ENCODE peak calls at places on chromosomes 3 and 15, in ten cellular contexts. One of them, this sample, is unnamed.

GRCh38 chr3:194325424-194326165 is 25.5 kb downstream of the CPN2 start:
- DNase-seq in body of pancreas: no peak
- DNase-seq in esophagus muscularis mucosa: no peak
- DNase-seq in prostate gland: no peak
- DNase-seq in stomach: no peak
- DNase-seq in adrenal gland: no peak
- DNase-seq in esophagus squamous epithelium: no peak
- DNase-seq in transverse colon: no peak
- DNase-seq in GM12878: no peak
- DNase-seq in vagina: no peak
- DNase-seq in this sample: no peak

GRCh38 chr3:44993471-44994205 is 17.6 kb downstream of the EXOSC7 start:
- DNase-seq in vagina: no peak
- DNase-seq in esophagus squamous epithelium: no peak
- DNase-seq in adrenal gland: peak; percentile 76
- DNase-seq in esophagus muscularis mucosa: no peak
- DNase-seq in body of pancreas: no peak
- DNase-seq in transverse colon: no peak
- DNase-seq in GM12878: no peak
- DNase-seq in stomach: no peak
- DNase-seq in prostate gland: no peak
- DNase-seq in this sample: no peak

GRCh38 chr3:42655331-42655888 is 1.9 kb downstream of the ZBTB47 start:
- DNase-seq in stomach: peak; percentile 42
- DNase-seq in body of pancreas: peak; percentile 47
- DNase-seq in prostate gland: no peak
- DNase-seq in esophagus squamous epithelium: no peak
- DNase-seq in transverse colon: no peak
- DNase-seq in vagina: peak; percentile 92
- DNase-seq in esophagus muscularis mucosa: no peak
- DNase-seq in GM12878: no peak
- DNase-seq in adrenal gland: no peak
- DNase-seq in this sample: peak; percentile 54

GRCh38 chr15:40286794-40287193 is 3.9 kb upstream of the ANKRD63 start:
- DNase-seq in stomach: no peak
- DNase-seq in adrenal gland: no peak
- DNase-seq in prostate gland: no peak
- DNase-seq in esophagus squamous epithelium: no peak
- DNase-seq in transverse colon: no peak
- DNase-seq in body of pancreas: no peak
- DNase-seq in GM12878: no peak
- DNase-seq in esophagus muscularis mucosa: no peak
- DNase-seq in vagina: no peak
- DNase-seq in this sample: no peak

GRCh38 chr3:124033360-124034015 is 41.6 kb upstream of the ROPN1 start:
- DNase-seq in prostate gland: no peak
- DNase-seq in adrenal gland: peak; percentile 14
- DNase-seq in GM12878: no peak
- DNase-seq in body of pancreas: peak; percentile 18
- DNase-seq in vagina: no peak
- DNase-seq in esophagus squamous epithelium: no peak
- DNase-seq in stomach: no peak
- DNase-seq in esophagus muscularis mucosa: peak; percentile 17
- DNase-seq in transverse colon: peak; percentile 10
- DNase-seq in this sample: peak; percentile 52

GRCh38 chr15:28005004-28005527 is 94.0 kb downstream of the OCA2 start:
- DNase-seq in adrenal gland: no peak
- DNase-seq in GM12878: no peak
- DNase-seq in esophagus squamous epithelium: no peak
- DNase-seq in prostate gland: no peak
- DNase-seq in stomach: no peak
- DNase-seq in transverse colon: no peak
- DNase-seq in body of pancreas: no peak
- DNase-seq in vagina: no peak
- DNase-seq in esophagus muscularis mucosa: no peak
- DNase-seq in this sample: no peak

GRCh38 chr15:53457479-53457878 is 302.0 kb downstream of the WDR72 start:
- DNase-seq in GM12878: no peak
- DNase-seq in prostate gland: no peak
- DNase-seq in adrenal gland: no peak
- DNase-seq in stomach: no peak
- DNase-seq in body of pancreas: no peak
- DNase-seq in vagina: no peak
- DNase-seq in esophagus squamous epithelium: no peak
- DNase-seq in transverse colon: no peak
- DNase-seq in esophagus muscularis mucosa: no peak
- DNase-seq in this sample: no peak

GRCh38 chr3:143511174-143511879 is 336.9 kb downstream of the SLC9A9 start:
- DNase-seq in GM12878: no peak
- DNase-seq in body of pancreas: no peak
- DNase-seq in prostate gland: no peak
- DNase-seq in adrenal gland: no peak
- DNase-seq in esophagus squamous epithelium: no peak
- DNase-seq in transverse colon: no peak
- DNase-seq in vagina: no peak
- DNase-seq in stomach: no peak
- DNase-seq in esophagus muscularis mucosa: no peak
- DNase-seq in this sample: no peak

GRCh38 chr3:174986685-174987084 is 127.6 kb downstream of the NAALADL2 start:
- DNase-seq in adrenal gland: no peak
- DNase-seq in vagina: no peak
- DNase-seq in transverse colon: no peak
- DNase-seq in body of pancreas: no peak
- DNase-seq in prostate gland: no peak
- DNase-seq in esophagus squamous epithelium: no peak
- DNase-seq in stomach: no peak
- DNase-seq in esophagus muscularis mucosa: no peak
- DNase-seq in GM12878: no peak
- DNase-seq in this sample: no peak

GRCh38 chr3:15324335-15324734 is 8.1 kb downstream of the SH3BP5 start:
- DNase-seq in esophagus muscularis mucosa: no peak
- DNase-seq in adrenal gland: peak; percentile 70
- DNase-seq in vagina: no peak
- DNase-seq in esophagus squamous epithelium: no peak
- DNase-seq in transverse colon: no peak
- DNase-seq in prostate gland: no peak
- DNase-seq in GM12878: no peak
- DNase-seq in stomach: peak; percentile 67
- DNase-seq in body of pancreas: peak; percentile 74
- DNase-seq in this sample: no peak

DNA sequence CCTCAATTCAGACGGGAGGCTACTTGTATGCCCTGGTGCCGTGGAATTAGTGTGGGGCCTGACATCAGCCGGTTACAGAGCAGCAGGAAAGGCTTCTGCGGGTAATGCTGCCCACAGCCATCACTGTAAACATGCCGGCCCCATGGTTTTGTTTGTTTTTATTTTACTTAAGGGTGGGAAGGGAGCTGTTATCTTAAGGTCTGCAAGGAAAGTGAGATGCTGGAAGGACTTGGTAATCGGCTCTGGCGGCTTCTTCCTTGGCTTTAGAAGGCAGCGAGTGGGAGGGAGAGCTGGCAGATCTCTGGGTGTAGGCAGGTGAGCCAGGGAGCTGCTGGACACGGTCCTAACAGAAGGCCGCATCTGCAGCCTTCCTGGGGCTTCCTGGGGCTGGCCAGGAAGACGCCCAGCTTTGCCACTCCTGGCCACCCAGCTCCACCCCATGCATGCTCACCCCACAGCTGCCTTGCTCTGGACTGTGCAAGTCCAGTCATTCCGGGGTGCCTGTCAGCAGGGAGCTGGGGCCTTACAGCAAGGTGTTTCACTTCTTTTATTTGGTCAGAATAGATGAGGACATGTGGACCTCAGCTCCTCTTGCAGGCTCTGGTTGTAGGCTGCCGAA is 54.1 kb upstream of the FURIN start:
- DNase-seq in stomach: peak; percentile 35
- DNase-seq in body of pancreas: no peak
- DNase-seq in vagina: no peak
- DNase-seq in prostate gland: no peak
- DNase-seq in esophagus squamous epithelium: no peak
- DNase-seq in GM12878: no peak
- DNase-seq in esophagus muscularis mucosa: no peak
- DNase-seq in adrenal gland: no peak
- DNase-seq in transverse colon: no peak
- DNase-seq in this sample: no peak
- H3K4me1 ChIP-seq in stomach: peaks cover 10% of the 10 kb centered on the region
- H3K4me1 ChIP-seq in body of pancreas: peaks cover 17% of the 10 kb centered on the region
- H3K4me1 ChIP-seq in vagina: no peaks in the 10 kb centered on the region
- H3K4me1 ChIP-seq in prostate gland: no peaks in the 10 kb centered on the region
- H3K4me1 ChIP-seq in esophagus squamous epithelium: peaks cover 8% of the 10 kb centered on the region
- H3K4me1 ChIP-seq in GM12878: peaks cover 26% of the 10 kb centered on the region
- H3K4me1 ChIP-seq in esophagus muscularis mucosa: peaks cover 18% of the 10 kb centered on the region
- H3K4me1 ChIP-seq in adrenal gland: no peaks in the 10 kb centered on the region
- H3K4me1 ChIP-seq in transverse colon: peaks cover 16% of the 10 kb centered on the region
- H3K4me1 ChIP-seq in this sample: peaks cover 9% of the 10 kb centered on the region

GRCh38 chr15:69457304-69458280 is 5.0 kb downstream of the RPLP1 start:
- DNase-seq in prostate gland: no peak
- DNase-seq in vagina: no peak
- DNase-seq in stomach: no peak
- DNase-seq in transverse colon: no peak
- DNase-seq in body of pancreas: no peak
- DNase-seq in GM12878: no peak
- DNase-seq in adrenal gland: no peak
- DNase-seq in esophagus squamous epithelium: no peak
- DNase-seq in esophagus muscularis mucosa: no peak
- DNase-seq in this sample: no peak
- TF ChIP-seq POLR2A in prostate gland: no peak
- TF ChIP-seq POLR2A in vagina: no peak
- TF ChIP-seq POLR2A in stomach: no peak
- TF ChIP-seq POLR2A in transverse colon: no peak
- TF ChIP-seq POLR2A in body of pancreas: no peak
- TF ChIP-seq POLR2A in GM12878: no peak
- TF ChIP-seq POLR2A in adrenal gland: no peak
- TF ChIP-seq POLR2A in esophagus squamous epithelium: no peak
- TF ChIP-seq POLR2A in esophagus muscularis mucosa: no peak
- TF ChIP-seq POLR2A in this sample: no peak

DNA sequence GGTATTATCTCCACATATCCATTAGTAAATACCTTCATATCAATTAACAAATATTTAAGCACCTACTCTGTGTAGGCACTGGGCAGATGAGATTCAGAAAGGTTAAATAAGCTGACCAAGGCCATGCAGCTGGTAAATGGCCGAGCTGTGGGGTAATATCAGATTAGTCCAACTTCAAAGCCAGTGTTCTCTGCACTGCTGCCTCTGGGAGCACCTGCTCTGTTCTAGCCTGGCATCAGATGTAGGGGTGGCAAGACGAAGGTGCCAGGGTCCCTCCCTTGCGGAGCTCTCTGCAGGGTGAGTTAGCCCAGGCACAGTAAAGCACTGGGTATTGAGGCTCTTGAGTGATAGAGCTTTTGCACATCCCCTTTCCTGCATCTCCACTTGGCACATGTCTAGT is 5.5 kb downstream of the TATDN2 start:
- DNase-seq in adrenal gland: peak; percentile 9
- DNase-seq in body of pancreas: peak; percentile 22
- DNase-seq in prostate gland: no peak
- DNase-seq in GM12878: no peak
- DNase-seq in transverse colon: no peak
- DNase-seq in esophagus squamous epithelium: no peak
- DNase-seq in stomach: no peak
- DNase-seq in vagina: no peak
- DNase-seq in esophagus muscularis mucosa: no peak
- DNase-seq in this sample: no peak
- H3K4me1 ChIP-seq in adrenal gland: peaks cover 47% of the 10 kb centered on the region
- H3K4me1 ChIP-seq in body of pancreas: peaks cover 43% of the 10 kb centered on the region
- H3K4me1 ChIP-seq in prostate gland: peaks cover 8% of the 10 kb centered on the region
- H3K4me1 ChIP-seq in GM12878: no peaks in the 10 kb centered on the region
- H3K4me1 ChIP-seq in transverse colon: peaks cover 33% of the 10 kb centered on the region
- H3K4me1 ChIP-seq in esophagus squamous epithelium: peaks cover 17% of the 10 kb centered on the region
- H3K4me1 ChIP-seq in stomach: peaks cover 30% of the 10 kb centered on the region
- H3K4me1 ChIP-seq in vagina: peaks cover 24% of the 10 kb centered on the region
- H3K4me1 ChIP-seq in esophagus muscularis mucosa: peaks cover 63% of the 10 kb centered on the region
- H3K4me1 ChIP-seq in this sample: peaks cover 8% of the 10 kb centered on the region

DNA sequence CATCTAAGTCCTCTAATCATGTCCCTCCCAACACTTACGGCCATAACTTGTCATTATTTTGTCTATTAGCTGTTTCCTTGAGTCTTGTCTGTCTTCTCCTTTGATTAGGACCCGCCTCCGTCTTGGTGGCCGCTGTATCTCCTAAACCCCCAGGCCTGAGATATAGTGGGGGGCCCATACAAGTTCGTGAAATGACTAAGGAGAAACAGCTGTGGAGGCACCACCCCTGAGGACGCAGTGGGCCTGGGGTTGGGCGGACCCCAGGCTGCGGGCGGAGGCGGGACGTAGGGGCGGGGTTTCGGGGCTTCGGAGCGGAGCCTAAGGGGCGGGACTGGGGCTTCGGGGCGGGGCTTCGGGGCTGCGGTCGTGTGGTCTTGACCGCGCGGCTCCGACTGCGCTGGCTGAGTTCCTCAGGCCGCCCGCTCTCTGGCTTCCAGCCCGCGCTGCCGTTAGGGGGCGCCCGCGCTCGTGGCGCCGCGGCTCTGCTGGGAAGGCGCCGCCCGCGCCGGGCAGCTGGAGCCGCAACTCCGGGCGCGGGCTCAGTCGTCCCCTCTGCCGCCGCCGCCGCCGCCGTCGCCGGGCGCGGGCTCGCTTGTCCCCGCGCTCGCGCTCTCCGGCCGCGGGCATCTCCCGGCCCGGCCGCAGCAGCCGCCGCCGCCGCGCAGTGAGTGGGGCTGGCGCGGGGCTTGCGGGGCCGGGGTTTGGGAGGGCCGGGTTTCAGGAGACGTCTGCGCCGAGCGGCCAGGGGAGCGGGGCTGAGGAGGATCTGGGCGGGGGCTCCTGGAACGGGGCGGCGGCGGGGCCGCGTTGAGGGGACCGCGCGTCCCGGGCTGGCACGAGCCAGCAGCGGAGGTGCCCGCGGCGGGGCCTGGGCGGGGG is at the start of gene KCTD6:
- DNase-seq in vagina: no peak
- DNase-seq in GM12878: peak; percentile 57
- DNase-seq in transverse colon: peak; percentile 95
- DNase-seq in prostate gland: peak; percentile 86
- DNase-seq in adrenal gland: peak; percentile 93
- DNase-seq in stomach: peak; percentile 94
- DNase-seq in body of pancreas: peak; percentile 93
- DNase-seq in esophagus squamous epithelium: peak; percentile 61
- DNase-seq in esophagus muscularis mucosa: peak; percentile 96
- DNase-seq in this sample: peak; percentile 87
- TF ChIP-seq POLR2A in vagina: no peak
- TF ChIP-seq POLR2A in GM12878: peak; percentile 25
- TF ChIP-seq POLR2A in transverse colon: no peak
- TF ChIP-seq POLR2A in prostate gland: no peak
- TF ChIP-seq POLR2A in adrenal gland: peak; percentile 56
- TF ChIP-seq POLR2A in stomach: no peak
- TF ChIP-seq POLR2A in body of pancreas: no peak
- TF ChIP-seq POLR2A in esophagus squamous epithelium: no peak
- TF ChIP-seq POLR2A in esophagus muscularis mucosa: no peak
- TF ChIP-seq POLR2A in this sample: peak; percentile 66

DNA sequence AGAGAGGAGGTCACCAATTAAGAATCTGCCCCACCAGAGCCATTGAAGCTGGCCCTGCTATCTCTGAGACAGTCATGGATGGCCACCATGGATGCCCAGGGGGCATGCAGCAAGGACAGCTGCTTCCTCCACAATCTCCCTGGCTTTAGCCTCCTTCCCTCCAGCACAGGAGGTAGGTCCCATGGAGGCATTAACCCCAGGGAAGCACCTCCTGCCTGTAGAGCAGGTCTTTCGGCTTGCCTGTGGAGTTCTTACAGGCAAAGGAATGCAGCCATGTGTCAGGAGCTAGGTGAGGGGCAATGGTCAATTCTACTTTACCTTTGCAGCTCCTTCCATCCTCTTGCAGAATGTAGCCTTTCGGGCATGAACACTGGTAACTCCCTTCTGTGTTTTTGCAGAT is 93.8 kb downstream of the DUT start:
- DNase-seq in transverse colon: no peak
- DNase-seq in esophagus squamous epithelium: no peak
- DNase-seq in vagina: no peak
- DNase-seq in prostate gland: no peak
- DNase-seq in stomach: no peak
- DNase-seq in GM12878: no peak
- DNase-seq in esophagus muscularis mucosa: no peak
- DNase-seq in adrenal gland: no peak
- DNase-seq in body of pancreas: no peak
- DNase-seq in this sample: no peak
- H3K4me1 ChIP-seq in transverse colon: no peaks in the 10 kb centered on the region
- H3K4me1 ChIP-seq in esophagus squamous epithelium: peaks cover 9% of the 10 kb centered on the region
- H3K4me1 ChIP-seq in vagina: no peaks in the 10 kb centered on the region
- H3K4me1 ChIP-seq in prostate gland: no peaks in the 10 kb centered on the region
- H3K4me1 ChIP-seq in stomach: no peaks in the 10 kb centered on the region
- H3K4me1 ChIP-seq in GM12878: peaks cover 2% of the 10 kb centered on the region
- H3K4me1 ChIP-seq in esophagus muscularis mucosa: no peaks in the 10 kb centered on the region
- H3K4me1 ChIP-seq in adrenal gland: no peaks in the 10 kb centered on the region
- H3K4me1 ChIP-seq in body of pancreas: no peaks in the 10 kb centered on the region
- H3K4me1 ChIP-seq in this sample: no peaks in the 10 kb centered on the region